ENCODE peak calls at places on chromosomes 13 and 19, in four cellular contexts. H is WERI-Rb-1, U is nephron progenitor cell, I is mucosa of descending colon. Q is an unnamed sample.
A peak's percentile ranks its signal among the peaks of the same experiment; 100 is the strongest.

GRCh38 chr13:20717581-20718542 is 14.4 kb downstream of the IL17D start:
- DNase-seq in H (no peak), U (no peak), I (no peak), Q (no peak)

GRCh38 chr19:36747750-36748149 is 24.9 kb downstream of the ZNF850 start:
- DNase-seq in H (no peak), U (no peak), I (no peak), Q (no peak)

GRCh38 chr19:15289673-15290072 is 42.7 kb downstream of the BRD4 start:
- DNase-seq in H (no peak), U (no peak), I (no peak), Q (no peak)

GRCh38 chr13:100957741-100958140 is 283.1 kb upstream of the TMTC4 start:
- DNase-seq in H (no peak), U (no peak), I (no peak), Q (no peak)

GRCh38 chr13:95797016-95797415 is 120.1 kb downstream of the DNAJC3 start:
- DNase-seq in H (no peak), U (no peak), I (no peak), Q (no peak)

GRCh38 chr19:793775-794174 is 3.5 kb upstream of the PTBP1 start:
- DNase-seq in H (no peak), U (no peak), I (no peak), Q (no peak)

GRCh38 chr13:26484196-26484595 is 73.3 kb upstream of the WASF3 start:
- DNase-seq in H (no peak), U (no peak), I (no peak), Q (no peak)

GRCh38 chr13:33678906-33679657 is 138.9 kb upstream of the RFC3 start:
- DNase-seq in H (no peak), U (no peak), I (peak; percentile 70), Q (no peak)

GRCh38 chr13:27338816-27339215 is 68.2 kb downstream of the RASL11A start:
- DNase-seq in H (no peak), U (no peak), I (no peak), Q (peak; percentile 31)

GRCh38 chr13:111020546-111020945 is 94.6 kb upstream of the ARHGEF7 start:
- DNase-seq in H (no peak), U (no peak), I (no peak), Q (no peak)

GRCh38 chr13:76516013-76516412 is 370.2 kb downstream of the KCTD12 start:
- DNase-seq in H (no peak), U (no peak), I (no peak), Q (no peak)

GRCh38 chr19:588758-589692 is 656 bp upstream of the HCN2 start:
- DNase-seq in H (peak; percentile 75), U (peak; percentile 45), I (no peak), Q (no peak)

GRCh38 chr13:82688400-82688999 is 1193.8 kb downstream of the SLITRK1 start:
- DNase-seq in H (no peak), U (no peak), I (no peak), Q (no peak)

GRCh38 chr13:79373916-79374315 is 32.1 kb downstream of the RBM26 start:
- DNase-seq in H (no peak), U (no peak), I (no peak), Q (no peak)

GRCh38 chr19:5515737-5516136 is 52.0 kb downstream of the TINCR start:
- DNase-seq in H (peak; percentile 41), U (no peak), I (no peak), Q (no peak)

GRCh38 chr19:52993342-52994178 is 20.2 kb upstream of the ERVV-1 start:
- DNase-seq in H (peak; percentile 91), U (peak; percentile 90), I (peak; percentile 83), Q (peak; percentile 86)

GRCh38 chr19:45467115-45467455 is 711 bp upstream of the FOSB start:
- DNase-seq in H (no peak), U (no peak), I (no peak), Q (no peak)

GRCh38 chr19:1370579-1371361 is 12.9 kb upstream of the NDUFS7 start:
- DNase-seq in H (no peak), U (peak; percentile 62), I (no peak), Q (no peak)

GRCh38 chr13:113275387-113275786 is 21.7 kb upstream of the LAMP1 start:
- DNase-seq in H (peak; percentile 89), U (peak; percentile 33), I (no peak), Q (peak; percentile 57)

GRCh38 chr13:105262579-105262978 is 1272.9 kb downstream of the EFNB2 start:
- DNase-seq in H (no peak), U (no peak), I (no peak), Q (no peak)

GRCh38 chr13:71879129-71879535 is 12.1 kb upstream of the DACH1 start:
- DNase-seq in H (peak; percentile 19), U (peak; percentile 18), I (no peak), Q (no peak)

GRCh38 chr19:51479531-51480331 is 1.4 kb downstream of the CEACAM18 start:
- DNase-seq in H (no peak), U (no peak), I (no peak), Q (no peak)

GRCh38 chr13:50909605-50910482 is at the start of gene RNASEH2B:
- DNase-seq in H (peak; percentile 69), U (peak; percentile 71), I (peak; percentile 84), Q (peak; percentile 69)

GRCh38 chr19:34555447-34555846 is 73.9 kb downstream of the WTIP start:
- DNase-seq in H (peak; percentile 43), U (no peak), I (no peak), Q (no peak)
- TF ChIP-seq CTCF in H (peak; percentile 67), U (no peak), I (no peak), Q (peak; percentile 28)

GRCh38 chr13:80883545-80883944 is 542.6 kb upstream of the SPRY2 start:
- DNase-seq in H (no peak), U (no peak), I (no peak), Q (no peak)
- TF ChIP-seq CTCF in H (no peak), U (no peak), I (no peak), Q (no peak)

GRCh38 chr19:32749361-32749760 is 29.8 kb downstream of the TDRD12 start:
- DNase-seq in H (no peak), U (no peak), I (no peak), Q (no peak)

GRCh38 chr19:32750441-32751055 is 31.0 kb downstream of the TDRD12 start:
- DNase-seq in H (no peak), U (no peak), I (no peak), Q (no peak)

GRCh38 chr19:32751066-32751465 is 31.5 kb downstream of the TDRD12 start:
- DNase-seq in H (no peak), U (no peak), I (no peak), Q (no peak)

GRCh38 chr19:32748948-32749347 is 29.4 kb downstream of the TDRD12 start:
- DNase-seq in H (no peak), U (no peak), I (no peak), Q (no peak)

GRCh38 chr19:32748497-32748896 is 28.9 kb downstream of the TDRD12 start:
- DNase-seq in H (peak; percentile 43), U (no peak), I (no peak), Q (no peak)
- TF ChIP-seq CTCF in H (peak; percentile 57), U (peak; percentile 29), I (no peak), Q (no peak)

GRCh38 chr19:58181902-58182576 is 822 bp upstream of the ZNF274 start:
- DNase-seq in H (peak; percentile 72), U (peak; percentile 30), I (no peak), Q (peak; percentile 36)
- TF ChIP-seq CTCF in H (peak; percentile 75), U (no peak), I (no peak), Q (peak; percentile 44)

GRCh38 chr19:50383852-50384684 is at the start of gene POLD1:
- DNase-seq in H (peak; percentile 98), U (peak; percentile 100), I (peak; percentile 99), Q (peak; percentile 99)
- TF ChIP-seq CTCF in H (no peak), U (no peak), I (no peak), Q (no peak)

GRCh38 chr13:25249001-25249543 is 38.2 kb downstream of the MTMR6 start:
- DNase-seq in H (peak; percentile 82), U (no peak), I (no peak), Q (no peak)
- TF ChIP-seq CTCF in H (peak; percentile 74), U (peak; percentile 49), I (no peak), Q (no peak)

DNA sequence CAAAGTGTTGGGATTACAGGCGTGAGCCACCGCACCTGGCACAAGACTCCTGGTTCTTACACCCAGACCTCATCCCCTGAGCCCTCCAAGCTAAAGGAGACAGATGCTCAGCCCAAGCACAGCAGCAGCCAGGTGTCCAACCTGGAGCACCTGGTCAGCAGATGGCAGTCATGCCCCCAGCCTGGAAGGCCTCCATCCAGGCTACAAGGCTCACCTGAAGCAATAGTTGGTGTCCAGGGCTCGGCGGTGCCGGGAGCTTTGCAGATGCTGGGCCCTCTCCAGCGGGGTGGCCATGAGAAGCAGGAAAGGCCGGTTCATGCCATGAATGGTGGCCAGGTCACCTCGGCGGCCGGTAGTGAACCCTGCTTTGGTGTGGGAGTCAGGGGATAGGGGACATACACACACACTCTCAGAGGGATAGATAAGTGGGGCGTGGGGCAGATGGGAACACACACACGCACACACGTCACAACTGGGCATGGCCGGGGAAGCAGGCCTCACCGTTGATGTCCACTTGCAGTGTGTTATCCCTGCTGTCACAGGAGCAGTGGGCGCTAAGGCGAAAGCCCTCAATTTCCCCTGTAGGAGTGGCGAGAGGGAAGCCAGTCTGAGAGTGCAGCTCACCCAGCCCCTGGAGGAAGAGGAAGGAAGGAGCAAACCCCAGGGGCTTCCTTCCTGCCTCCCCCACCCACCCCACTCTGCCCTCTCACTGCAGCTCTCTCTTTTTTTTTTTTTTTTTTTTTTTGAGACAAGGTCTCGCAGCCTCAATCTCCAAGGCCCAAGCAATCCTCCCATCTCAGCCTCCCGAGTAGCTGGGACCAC is 11.8 kb downstream of the TGFB1 start:
- DNase-seq in H (no peak), U (no peak), I (peak; percentile 46), Q (no peak)
- TF ChIP-seq CTCF in H (peak; percentile 32), U (no peak), I (no peak), Q (no peak)

Q was measured in glutamatergic neuron.